ENCODE peak calls at places on chromosome 10, in ten cellular contexts. X is NCI-H460; N is ELR; V is activated CD4-positive, alpha-beta T cell treated with anti-CD3 and anti-CD28 coated beads for 24 hours; W is B cell; Q is tibial nerve; E is uterus; Z is H54; J is mesothelial cell of epicardium; U is M059J. B is an unnamed sample.

GRCh38 chr10:47244560-47245500 is 55.2 kb upstream of the GDF10 start:
- DNase-seq in Q (no peak), Z (no peak), U (peak), N (no peak), V (no peak), X (no peak), W (no peak), J (no peak), E (no peak), B (no peak)

GRCh38 chr10:31384589-31384949 is 65.6 kb downstream of the ZEB1 start:
- DNase-seq in V (no peak), X (no peak), Z (no peak), U (no peak), Q (no peak), E (no peak), J (no peak), N (peak), W (no peak), B (no peak)

GRCh38 chr10:17665742-17666141 is 21.8 kb downstream of the STAM start:
- DNase-seq in X (peak), N (peak), V (no peak), Q (no peak), W (no peak), U (peak), Z (no peak), J (no peak), E (no peak), B (no peak)

GRCh38 chr10:15712903-15713302 is 6.8 kb downstream of the ITGA8 start:
- DNase-seq in J (no peak), E (no peak), U (peak), W (no peak), N (peak), V (no peak), X (no peak), Z (no peak), Q (no peak), B (no peak)

GRCh38 chr10:77546048-77546447 is 91.6 kb downstream of the KCNMA1 start:
- DNase-seq in Q (no peak), N (no peak), W (no peak), U (no peak), J (no peak), X (no peak), V (no peak), E (no peak), Z (no peak), B (no peak)

GRCh38 chr10:101570764-101571572 is 17.1 kb downstream of the POLL start:
- DNase-seq in E (no peak), Q (no peak), V (no peak), N (peak), Z (peak), W (no peak), X (no peak), U (no peak), J (no peak), B (no peak)

GRCh38 chr10:31071232-31071999 is 39.8 kb upstream of the ZNF438 start:
- DNase-seq in Q (no peak), J (no peak), X (no peak), N (peak), W (no peak), U (peak), E (no peak), Z (no peak), V (no peak), B (no peak)

GRCh38 chr10:111316607-111317006 is 239.8 kb downstream of the ADRA2A start:
- DNase-seq in W (no peak), U (peak), N (no peak), Q (no peak), Z (no peak), J (no peak), V (no peak), E (no peak), X (no peak), B (no peak)

GRCh38 chr10:103592186-103593021 is 98.9 kb downstream of the NEURL1 start:
- DNase-seq in Q (no peak), X (peak), Z (peak), V (peak), U (peak), E (peak), J (peak), N (peak), W (peak), B (no peak)

GRCh38 chr10:13788320-13788600 is 201.5 kb downstream of the PRPF18 start:
- DNase-seq in X (no peak), V (no peak), U (peak), Z (no peak), Q (no peak), J (no peak), E (no peak), W (no peak), N (no peak), B (no peak)

GRCh38 chr10:4776234-4776638 is 49.8 kb upstream of the AKR1E2 start:
- DNase-seq in J (no peak), Z (no peak), X (no peak), E (no peak), U (no peak), W (no peak), V (no peak), N (no peak), Q (no peak), B (no peak)

GRCh38 chr10:71846816-71847215 is 4.2 kb downstream of the PSAP start:
- DNase-seq in X (no peak), Q (no peak), Z (no peak), W (no peak), J (no peak), U (no peak), V (no peak), N (no peak), E (no peak), B (no peak)

B was measured in NCI-H524.